ENCODE peak calls at places on chromosomes 1 and 21, in nine cellular contexts. U is esophagus squamous epithelium; E is dorsolateral prefrontal cortex; Y is naive thymus-derived CD8-positive, alpha-beta T cell; T is stimulated activated CD4-positive, alpha-beta T cell treated with anti-CD3 and anti-CD28 coated beads, Interleukin-12 subunit alpha, Interleukin-12 subunit beta, amount 100 ng/mL, for 4 hours; K is Ammon's horn; S is brain microvascular endothelial cell; R is HT1080; W is uterus. D is an unnamed sample.

GRCh38 chr21:27817061-27817460 is 850.2 kb upstream of the ADAMTS5 start:
- DNase-seq in S (no peak), U (no peak), K (no peak), R (no peak), T (no peak), E (no peak), Y (no peak), W (no peak), D (no peak)

GRCh38 chr1:228979325-228979699 is 244.0 kb downstream of the RHOU start:
- DNase-seq in S (no peak), K (no peak), T (no peak), Y (no peak), W (no peak), U (no peak), R (no peak), E (no peak), D (peak)

GRCh38 chr1:15625224-15625917 is 8.1 kb downstream of the DDI2 start:
- DNase-seq in K (no peak), R (no peak), S (no peak), T (no peak), Y (no peak), U (no peak), E (no peak), W (peak), D (no peak)

GRCh38 chr1:205792481-205792881 is 17.2 kb upstream of the RAB29 start:
- DNase-seq in S (no peak), W (no peak), R (no peak), T (no peak), K (no peak), E (no peak), U (no peak), Y (no peak), D (no peak)

GRCh38 chr1:173360478-173361063 is 116.6 kb upstream of the PRDX6 start:
- DNase-seq in W (no peak), T (no peak), Y (no peak), E (no peak), R (no peak), K (no peak), U (no peak), S (no peak), D (no peak)

GRCh38 chr1:112544753-112545152 is 36.0 kb downstream of the WNT2B start:
- DNase-seq in Y (no peak), E (no peak), R (no peak), S (peak), U (no peak), K (no peak), W (no peak), T (no peak), D (no peak)

GRCh38 chr1:20386682-20387081 is 96.0 kb downstream of the VWA5B1 start:
- DNase-seq in R (no peak), S (no peak), K (peak), E (peak), Y (no peak), U (no peak), T (no peak), W (no peak), D (no peak)

GRCh38 chr1:37475380-37476086 is 1.2 kb downstream of the ZC3H12A start:
- DNase-seq in R (peak), S (no peak), E (no peak), Y (no peak), U (no peak), W (no peak), K (no peak), T (no peak), D (no peak)

GRCh38 chr21:46122241-46122671 is 24.3 kb downstream of the COL6A2 start:
- DNase-seq in S (peak), W (peak), E (peak), Y (no peak), T (no peak), K (no peak), R (peak), U (no peak), D (peak)

GRCh38 chr1:169091480-169091941 is 15.0 kb upstream of the ATP1B1 start:
- DNase-seq in S (peak), Y (no peak), K (no peak), U (no peak), R (peak), E (no peak), W (no peak), T (no peak), D (no peak)